ENCODE peak calls at places on chromosomes 5 and 9, in four cellular contexts. U is PC-3; P is CD8-positive, alpha-beta memory T cell; T is iPS DF 6.9. I is an unnamed sample. For H3K9me3 and H3K36me3, the result is how much of the 10 kb centered on the place peaks cover.

GRCh38 chr9:72300884-72301283 is 64.1 kb downstream of the ZFAND5 start:
- DNase-seq in U (no peak), P (no peak), T (no peak), I (no peak)

GRCh38 chr5:154284433-154284832 is 93.9 kb downstream of the GALNT10 start:
- DNase-seq in U (no peak), P (no peak), T (no peak), I (no peak)

GRCh38 chr9:137619240-137620090 is 660 bp downstream of the EHMT1 start:
- DNase-seq in U (peak), P (no peak), T (no peak), I (peak)

GRCh38 chr5:93378073-93378472 is 202.9 kb downstream of the NR2F1-AS1 start:
- DNase-seq in U (peak), P (no peak), T (no peak), I (no peak)

GRCh38 chr5:94423411-94423810 is 195.0 kb downstream of the KIAA0825 start:
- DNase-seq in U (no peak), P (no peak), T (no peak), I (no peak)

GRCh38 chr5:87120518-87121314 is 147.0 kb upstream of the RASA1 start:
- DNase-seq in U (peak), P (no peak), T (no peak), I (peak)

GRCh38 chr5:96410013-96410412 is 23.0 kb downstream of the PCSK1 start:
- DNase-seq in U (no peak), P (no peak), T (no peak), I (no peak)

GRCh38 chr5:10513501-10514442 is 50.1 kb upstream of the ANKRD33B start:
- DNase-seq in U (peak), P (no peak), T (peak), I (peak)

GRCh38 chr5:122295138-122295537 is 16.9 kb upstream of the SNCAIP start:
- DNase-seq in U (peak), P (no peak), T (no peak), I (no peak)

GRCh38 chr5:172770675-172771438 is at the start of gene DUSP1:
- DNase-seq in U (peak), P (peak), T (no peak), I (peak)

GRCh38 chr5:81838307-81838906 is 87.5 kb upstream of the SSBP2 start:
- DNase-seq in U (peak), P (no peak), T (no peak), I (peak)

GRCh38 chr5:132829742-132830435 is 558 bp downstream of the SHROOM1 start:
- DNase-seq in U (peak), P (peak), T (no peak), I (peak)

GRCh38 chr9:135372036-135372435 is 107.5 kb upstream of the PPP1R26 start:
- DNase-seq in U (no peak), P (no peak), T (no peak), I (no peak)

GRCh38 chr5:155738616-155739015 is 588.3 kb upstream of the SGCD start:
- DNase-seq in U (no peak), P (no peak), T (no peak), I (no peak)

GRCh38 chr9:130185494-130186005 is 13.3 kb downstream of the NCS1 start:
- DNase-seq in U (no peak), P (no peak), T (no peak), I (no peak)

GRCh38 chr9:71675857-71676165 is 92.5 kb downstream of the CEMIP2 start:
- DNase-seq in U (no peak), P (no peak), T (no peak), I (no peak)

GRCh38 chr5:141342773-141343172 is 856 bp upstream of the PCDHGA3 start:
- DNase-seq in U (no peak), P (no peak), T (no peak), I (no peak)
- H3K9me3 ChIP-seq in U (under half), P (under half), T (under half), I (under half)

GRCh38 chr9:133457748-133458147 is 2.0 kb upstream of the CACFD1 start:
- DNase-seq in U (no peak), P (no peak), T (no peak), I (no peak)

GRCh38 chr9:133457233-133457632 is 2.5 kb upstream of the CACFD1 start:
- DNase-seq in U (no peak), P (no peak), T (no peak), I (no peak)

GRCh38 chr9:133460405-133461175 is 812 bp downstream of the CACFD1 start:
- DNase-seq in U (peak), P (peak), T (no peak), I (no peak)

GRCh38 chr9:133459476-133460404 is at the start of gene CACFD1:
- DNase-seq in U (peak), P (peak), T (peak), I (peak)

GRCh38 chr9:133458643-133459312 is 1.0 kb upstream of the CACFD1 start:
- DNase-seq in U (no peak), P (no peak), T (no peak), I (no peak)
- H3K4me3 ChIP-seq in U (peak), P (peak), T (no peak), I (peak)

GRCh38 chr5:135029468-135030122 is 4.4 kb downstream of the PITX1 start:
- DNase-seq in U (no peak), P (no peak), T (no peak), I (no peak)
- H3K36me3 ChIP-seq in U (under half), P (under half), T (under half), I (half or more)

GRCh38 chr5:119088438-119088837 is 17.6 kb downstream of the DMXL1 start:
- DNase-seq in U (no peak), P (no peak), T (no peak), I (no peak)
- H3K9me3 ChIP-seq in U (under half), P (under half), T (under half), I (under half)

GRCh38 chr5:111225926-111226325 is 1.7 kb downstream of the CAMK4 start:
- DNase-seq in U (no peak), P (no peak), T (no peak), I (no peak)
- H3K4me3 ChIP-seq in U (no peak), P (peak), T (no peak), I (no peak)

I was measured in MG63.